ENCODE peak calls at places on chromosome 17, in four cellular contexts. U is K562, X is GM12878, P is endothelial cell of umbilical vein. Q is an unnamed sample.

GRCh38 chr17:11380761-11381160 is 139.7 kb downstream of the SHISA6 start:
- DNase-seq in P (no peak), X (no peak), U (no peak), Q (no peak)

GRCh38 chr17:42985225-42985624 is 4.9 kb downstream of the RUNDC1 start:
- DNase-seq in P (peak), X (peak), U (no peak), Q (no peak)

GRCh38 chr17:73938706-73939105 is 264.8 kb upstream of the RPL38 start:
- DNase-seq in U (no peak), X (no peak), P (no peak), Q (no peak)

GRCh38 chr17:61000911-61001310 is 323.3 kb downstream of the BCAS3 start:
- DNase-seq in P (no peak), U (no peak), X (no peak), Q (peak)

GRCh38 chr17:8621585-8621984 is 8.9 kb downstream of the MYH10 start:
- DNase-seq in X (no peak), U (no peak), P (no peak), Q (peak)

GRCh38 chr17:48555183-48555615 is 10.3 kb upstream of the HOXB2 start:
- DNase-seq in U (peak), X (no peak), P (peak), Q (peak)

GRCh38 chr17:10048951-10049350 is 143.9 kb upstream of the RCVRN start:
- DNase-seq in X (no peak), U (no peak), P (no peak), Q (no peak)

GRCh38 chr17:56624947-56625346 is 31.4 kb downstream of the NOG start:
- DNase-seq in X (no peak), P (no peak), U (no peak), Q (no peak)

GRCh38 chr17:31564291-31564690 is 172.8 kb downstream of the RAB11FIP4 start:
- DNase-seq in U (no peak), X (no peak), P (no peak), Q (no peak)

GRCh38 chr17:81090361-81091133 is 55.6 kb downstream of the BAIAP2 start:
- DNase-seq in U (peak), P (no peak), X (no peak), Q (no peak)

GRCh38 chr17:19333132-19333440 is 29.4 kb downstream of the B9D1 start:
- DNase-seq in U (no peak), X (no peak), P (no peak), Q (no peak)

GRCh38 chr17:58279016-58279671 is 1.6 kb downstream of the MPO start:
- DNase-seq in U (peak), P (no peak), X (no peak), Q (peak)

GRCh38 chr17:45436161-45436560 is 3.5 kb upstream of the ARHGAP27 start:
- DNase-seq in U (no peak), X (no peak), P (no peak), Q (no peak)

GRCh38 chr17:77695386-77695785 is 263.1 kb upstream of the TNRC6C start:
- DNase-seq in X (no peak), U (no peak), P (no peak), Q (no peak)

GRCh38 chr17:48542114-48542955 is 2.6 kb downstream of the HOXB2 start:
- DNase-seq in X (no peak), P (peak), U (no peak), Q (peak)

GRCh38 chr17:40339068-40339699 is 25.4 kb downstream of the GJD3 start:
- DNase-seq in U (no peak), P (no peak), X (no peak), Q (no peak)

GRCh38 chr17:40340327-40340726 is 24.2 kb downstream of the GJD3 start:
- DNase-seq in U (no peak), X (no peak), P (no peak), Q (no peak)

GRCh38 chr17:40341808-40342574 is 22.5 kb downstream of the GJD3 start:
- DNase-seq in P (peak), X (no peak), U (peak), Q (peak)

GRCh38 chr17:40342575-40343058 is 21.9 kb downstream of the GJD3 start:
- DNase-seq in P (no peak), U (no peak), X (no peak), Q (no peak)

DNA sequence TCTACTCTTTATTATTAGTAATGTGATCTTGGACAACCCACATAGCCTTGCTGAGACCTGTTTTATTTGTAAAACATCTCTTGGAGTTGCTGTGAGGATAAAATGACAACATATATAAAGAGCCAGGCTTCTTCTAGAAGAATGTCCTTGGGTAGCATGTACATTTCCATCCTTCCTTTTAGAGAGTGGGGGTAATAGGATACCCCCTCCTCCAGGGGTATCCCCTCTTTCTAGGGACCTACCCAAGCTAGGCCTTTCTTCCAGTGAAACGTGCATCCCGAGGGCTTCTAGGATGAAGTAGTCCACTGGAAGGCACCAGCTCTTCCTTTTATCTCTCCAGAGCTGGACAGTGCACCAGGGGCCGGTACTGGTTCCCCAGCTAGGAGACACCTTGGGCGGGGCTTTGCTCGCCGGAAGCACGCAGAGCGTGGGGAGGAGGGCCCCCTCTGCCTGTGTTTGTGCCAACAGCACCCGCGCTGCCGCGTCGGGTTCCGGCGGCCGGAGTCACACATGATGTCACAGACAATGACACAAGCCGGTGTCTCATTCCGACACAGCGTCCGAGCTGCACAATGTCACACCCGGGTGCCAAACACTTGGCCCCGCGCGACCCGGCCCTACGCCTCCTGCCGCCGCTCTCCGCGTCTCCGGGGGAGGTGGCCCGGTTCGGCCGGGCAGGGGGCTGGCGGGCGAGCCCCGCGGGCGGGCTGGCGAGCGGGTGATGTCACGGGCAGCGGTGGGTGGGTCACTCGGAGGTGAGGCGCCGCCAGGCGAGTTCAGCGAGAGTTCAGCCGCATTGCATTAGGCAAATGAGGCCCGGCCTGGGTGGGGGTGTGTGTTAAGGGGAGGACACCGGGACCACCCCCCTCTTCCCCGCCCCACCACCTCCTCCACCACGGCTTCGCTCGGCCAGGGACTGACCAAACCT is 23.4 kb downstream of the GJD3 start:
- DNase-seq in P (peak), X (no peak), U (peak), Q (peak)
- TF ChIP-seq FOS in P (peak), X (no peak), U (no peak), Q (peak)

DNA sequence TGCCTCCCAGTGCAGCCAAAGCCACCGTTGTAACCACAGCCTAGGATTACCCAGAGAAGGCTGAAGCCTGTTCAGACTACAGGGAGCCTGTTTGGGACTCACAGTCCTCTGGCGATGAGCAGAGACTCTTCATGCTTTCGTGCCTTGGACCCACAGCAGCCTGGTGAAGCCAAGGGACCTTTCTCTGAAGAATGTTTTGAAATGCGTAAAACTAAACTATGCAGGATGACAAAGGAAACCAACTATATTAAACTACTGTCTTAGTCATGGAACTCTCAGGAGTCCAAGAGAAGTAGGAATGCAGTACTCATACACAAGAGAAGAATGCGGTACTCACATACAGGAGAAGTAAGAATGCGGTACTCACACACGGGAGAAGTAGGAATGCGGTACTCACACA is 20.9 kb downstream of the ABR start:
- DNase-seq in X (no peak), P (no peak), U (no peak), Q (peak)
- TF ChIP-seq FOS in X (no peak), P (no peak), U (no peak), Q (no peak)

GRCh38 chr17:72887917-72888316 is 204.6 kb downstream of the SLC39A11 start:
- DNase-seq in U (no peak), X (no peak), P (no peak), Q (peak)
- TF ChIP-seq FOS in U (no peak), X (no peak), P (no peak), Q (no peak)

GRCh38 chr17:6853764-6854442 is 22.4 kb upstream of the TEKT1 start:
- DNase-seq in U (no peak), X (no peak), P (no peak), Q (no peak)

GRCh38 chr17:6857336-6857735 is 25.8 kb upstream of the TEKT1 start:
- DNase-seq in P (no peak), X (no peak), U (no peak), Q (no peak)

GRCh38 chr17:6857904-6858303 is 26.4 kb upstream of the TEKT1 start:
- DNase-seq in X (no peak), U (no peak), P (no peak), Q (no peak)

GRCh38 chr17:6856054-6856453 is 24.5 kb upstream of the TEKT1 start:
- DNase-seq in U (no peak), X (no peak), P (no peak), Q (no peak)
- TF ChIP-seq FOS in U (no peak), X (no peak), P (no peak), Q (no peak)

GRCh38 chr17:76261421-76262215 is 3.5 kb upstream of the UBALD2 start:
- DNase-seq in X (no peak), P (peak), U (no peak), Q (peak)
- TF ChIP-seq FOS in X (no peak), P (peak), U (no peak), Q (no peak)

GRCh38 chr17:17494499-17495447 is 1.4 kb downstream of the RASD1 start:
- DNase-seq in X (no peak), P (peak), U (no peak), Q (peak)
- TF ChIP-seq FOS in X (no peak), P (no peak), U (no peak), Q (no peak)